ENCODE peak calls at places on chromosomes 4 and X, in eight cellular contexts. One of them, this sample, is unnamed.

GRCh38 chrX:134551365-134552095 is 91.6 kb downstream of the HPRT1 start:
- DNase-seq in mesenchymal stem cell: peak; percentile 66
- DNase-seq in tibial nerve: no peak
- DNase-seq in SJSA1: peak; percentile 52
- DNase-seq in astrocyte: peak; percentile 60
- DNase-seq in psoas muscle: no peak
- DNase-seq in CD8-positive, alpha-beta T cell: no peak
- DNase-seq in heart right ventricle: no peak
- DNase-seq in this sample: no peak

GRCh38 chr4:28388471-28388870 is 1527.8 kb downstream of the STIM2 start:
- DNase-seq in tibial nerve: no peak
- DNase-seq in CD8-positive, alpha-beta T cell: no peak
- DNase-seq in psoas muscle: no peak
- DNase-seq in astrocyte: no peak
- DNase-seq in heart right ventricle: no peak
- DNase-seq in SJSA1: no peak
- DNase-seq in mesenchymal stem cell: no peak
- DNase-seq in this sample: no peak

GRCh38 chrX:45849261-45849660 is 648.6 kb upstream of the DIPK2B start:
- DNase-seq in mesenchymal stem cell: peak; percentile 74
- DNase-seq in CD8-positive, alpha-beta T cell: no peak
- DNase-seq in SJSA1: peak; percentile 54
- DNase-seq in psoas muscle: no peak
- DNase-seq in tibial nerve: no peak
- DNase-seq in astrocyte: peak; percentile 89
- DNase-seq in heart right ventricle: no peak
- DNase-seq in this sample: no peak

GRCh38 chr4:89110541-89110985 is 770 bp upstream of the TIGD2 start:
- DNase-seq in psoas muscle: no peak
- DNase-seq in tibial nerve: no peak
- DNase-seq in CD8-positive, alpha-beta T cell: no peak
- DNase-seq in astrocyte: no peak
- DNase-seq in SJSA1: no peak
- DNase-seq in mesenchymal stem cell: no peak
- DNase-seq in heart right ventricle: no peak
- DNase-seq in this sample: no peak

GRCh38 chr4:157978680-157979361 is 194.0 kb downstream of the GASK1B start:
- DNase-seq in SJSA1: peak; percentile 46
- DNase-seq in tibial nerve: peak; percentile 26
- DNase-seq in CD8-positive, alpha-beta T cell: no peak
- DNase-seq in astrocyte: peak; percentile 46
- DNase-seq in heart right ventricle: peak; percentile 18
- DNase-seq in psoas muscle: peak; percentile 51
- DNase-seq in mesenchymal stem cell: peak; percentile 74
- DNase-seq in this sample: no peak

GRCh38 chr4:52550186-52550585 is 108.9 kb downstream of the USP46 start:
- DNase-seq in SJSA1: no peak
- DNase-seq in CD8-positive, alpha-beta T cell: no peak
- DNase-seq in psoas muscle: no peak
- DNase-seq in heart right ventricle: no peak
- DNase-seq in tibial nerve: no peak
- DNase-seq in mesenchymal stem cell: no peak
- DNase-seq in astrocyte: no peak
- DNase-seq in this sample: no peak

GRCh38 chr4:173274744-173275143 is 59.4 kb downstream of the HMGB2 start:
- DNase-seq in tibial nerve: no peak
- DNase-seq in heart right ventricle: no peak
- DNase-seq in CD8-positive, alpha-beta T cell: no peak
- DNase-seq in psoas muscle: no peak
- DNase-seq in mesenchymal stem cell: no peak
- DNase-seq in SJSA1: no peak
- DNase-seq in astrocyte: no peak
- DNase-seq in this sample: no peak

GRCh38 chr4:23135792-23136645 is 443.3 kb downstream of the GBA3 start:
- DNase-seq in psoas muscle: no peak
- DNase-seq in tibial nerve: no peak
- DNase-seq in mesenchymal stem cell: peak; percentile 50
- DNase-seq in astrocyte: peak; percentile 55
- DNase-seq in SJSA1: peak; percentile 11
- DNase-seq in CD8-positive, alpha-beta T cell: no peak
- DNase-seq in heart right ventricle: no peak
- DNase-seq in this sample: no peak

GRCh38 chrX:103175944-103176753 is 38.8 kb upstream of the BEX4 start:
- DNase-seq in SJSA1: peak; percentile 21
- DNase-seq in psoas muscle: peak; percentile 55
- DNase-seq in heart right ventricle: peak; percentile 26
- DNase-seq in mesenchymal stem cell: peak; percentile 45
- DNase-seq in astrocyte: peak; percentile 8
- DNase-seq in tibial nerve: peak; percentile 56
- DNase-seq in CD8-positive, alpha-beta T cell: peak; percentile 30
- DNase-seq in this sample: peak; percentile 65

GRCh38 chrX:21912220-21912619 is 28.3 kb upstream of the SMS start:
- DNase-seq in CD8-positive, alpha-beta T cell: no peak
- DNase-seq in SJSA1: no peak
- DNase-seq in astrocyte: no peak
- DNase-seq in psoas muscle: no peak
- DNase-seq in mesenchymal stem cell: no peak
- DNase-seq in heart right ventricle: no peak
- DNase-seq in tibial nerve: no peak
- DNase-seq in this sample: no peak

GRCh38 chr4:77586953-77587383 is 18.7 kb upstream of the CXCL13 start:
- DNase-seq in tibial nerve: no peak
- DNase-seq in mesenchymal stem cell: no peak
- DNase-seq in psoas muscle: no peak
- DNase-seq in astrocyte: peak; percentile 24
- DNase-seq in SJSA1: peak; percentile 9
- DNase-seq in heart right ventricle: no peak
- DNase-seq in CD8-positive, alpha-beta T cell: no peak
- DNase-seq in this sample: no peak

GRCh38 chrX:18701621-18702361 is 5.7 kb upstream of the PPEF1 start:
- DNase-seq in mesenchymal stem cell: peak; percentile 32
- DNase-seq in heart right ventricle: peak; percentile 38
- DNase-seq in astrocyte: peak; percentile 18
- DNase-seq in SJSA1: peak; percentile 11
- DNase-seq in tibial nerve: peak; percentile 15
- DNase-seq in CD8-positive, alpha-beta T cell: no peak
- DNase-seq in psoas muscle: no peak
- DNase-seq in this sample: peak; percentile 38

GRCh38 chr4:26821677-26822503 is 38.8 kb upstream of the STIM2 start:
- DNase-seq in mesenchymal stem cell: peak; percentile 16
- DNase-seq in heart right ventricle: no peak
- DNase-seq in tibial nerve: no peak
- DNase-seq in CD8-positive, alpha-beta T cell: no peak
- DNase-seq in SJSA1: no peak
- DNase-seq in astrocyte: no peak
- DNase-seq in psoas muscle: no peak
- DNase-seq in this sample: no peak

GRCh38 chr4:26820346-26820745 is 40.3 kb upstream of the STIM2 start:
- DNase-seq in SJSA1: no peak
- DNase-seq in tibial nerve: no peak
- DNase-seq in psoas muscle: no peak
- DNase-seq in CD8-positive, alpha-beta T cell: no peak
- DNase-seq in astrocyte: no peak
- DNase-seq in mesenchymal stem cell: no peak
- DNase-seq in heart right ventricle: no peak
- DNase-seq in this sample: no peak

GRCh38 chr4:26819478-26819877 is 41.2 kb upstream of the STIM2 start:
- DNase-seq in mesenchymal stem cell: no peak
- DNase-seq in heart right ventricle: no peak
- DNase-seq in SJSA1: no peak
- DNase-seq in astrocyte: no peak
- DNase-seq in tibial nerve: no peak
- DNase-seq in CD8-positive, alpha-beta T cell: no peak
- DNase-seq in psoas muscle: no peak
- DNase-seq in this sample: no peak

GRCh38 chr4:26815686-26816085 is 45.0 kb upstream of the STIM2 start:
- DNase-seq in tibial nerve: no peak
- DNase-seq in mesenchymal stem cell: no peak
- DNase-seq in heart right ventricle: no peak
- DNase-seq in psoas muscle: no peak
- DNase-seq in SJSA1: no peak
- DNase-seq in astrocyte: no peak
- DNase-seq in CD8-positive, alpha-beta T cell: no peak
- DNase-seq in this sample: no peak

DNA sequence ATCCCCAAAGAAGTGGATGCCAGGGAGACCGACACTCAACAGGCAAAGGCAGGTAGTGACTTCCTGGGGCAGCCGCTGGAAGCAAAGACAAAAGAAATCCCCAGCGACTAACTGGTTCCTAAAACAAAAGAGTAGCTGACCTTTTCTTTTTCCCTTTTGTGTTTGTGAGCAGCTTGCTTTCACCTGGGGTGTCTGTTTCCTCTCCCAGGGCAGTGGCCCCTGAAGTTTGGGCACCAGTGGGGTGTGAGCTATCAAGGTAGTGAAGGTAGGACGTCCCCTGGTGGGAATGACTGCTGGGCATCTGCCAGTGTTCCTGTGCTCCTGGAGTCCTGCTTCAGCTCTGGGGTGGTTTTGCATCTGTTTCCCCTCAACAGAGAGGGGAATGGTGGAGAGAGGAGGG is 41.6 kb upstream of the STIM2 start:
- DNase-seq in psoas muscle: no peak
- DNase-seq in mesenchymal stem cell: no peak
- DNase-seq in SJSA1: no peak
- DNase-seq in tibial nerve: no peak
- DNase-seq in CD8-positive, alpha-beta T cell: no peak
- DNase-seq in heart right ventricle: no peak
- DNase-seq in astrocyte: no peak
- DNase-seq in this sample: no peak
- H3K27ac ChIP-seq in psoas muscle: no peak overlapping the region
- H3K27ac ChIP-seq in mesenchymal stem cell: no peak overlapping the region
- H3K27ac ChIP-seq in SJSA1: no peak overlapping the region
- H3K27ac ChIP-seq in tibial nerve: no peak overlapping the region
- H3K27ac ChIP-seq in CD8-positive, alpha-beta T cell: no peak overlapping the region
- H3K27ac ChIP-seq in heart right ventricle: no peak overlapping the region
- H3K27ac ChIP-seq in astrocyte: no peak overlapping the region
- H3K27ac ChIP-seq in this sample: no peak overlapping the region

DNA sequence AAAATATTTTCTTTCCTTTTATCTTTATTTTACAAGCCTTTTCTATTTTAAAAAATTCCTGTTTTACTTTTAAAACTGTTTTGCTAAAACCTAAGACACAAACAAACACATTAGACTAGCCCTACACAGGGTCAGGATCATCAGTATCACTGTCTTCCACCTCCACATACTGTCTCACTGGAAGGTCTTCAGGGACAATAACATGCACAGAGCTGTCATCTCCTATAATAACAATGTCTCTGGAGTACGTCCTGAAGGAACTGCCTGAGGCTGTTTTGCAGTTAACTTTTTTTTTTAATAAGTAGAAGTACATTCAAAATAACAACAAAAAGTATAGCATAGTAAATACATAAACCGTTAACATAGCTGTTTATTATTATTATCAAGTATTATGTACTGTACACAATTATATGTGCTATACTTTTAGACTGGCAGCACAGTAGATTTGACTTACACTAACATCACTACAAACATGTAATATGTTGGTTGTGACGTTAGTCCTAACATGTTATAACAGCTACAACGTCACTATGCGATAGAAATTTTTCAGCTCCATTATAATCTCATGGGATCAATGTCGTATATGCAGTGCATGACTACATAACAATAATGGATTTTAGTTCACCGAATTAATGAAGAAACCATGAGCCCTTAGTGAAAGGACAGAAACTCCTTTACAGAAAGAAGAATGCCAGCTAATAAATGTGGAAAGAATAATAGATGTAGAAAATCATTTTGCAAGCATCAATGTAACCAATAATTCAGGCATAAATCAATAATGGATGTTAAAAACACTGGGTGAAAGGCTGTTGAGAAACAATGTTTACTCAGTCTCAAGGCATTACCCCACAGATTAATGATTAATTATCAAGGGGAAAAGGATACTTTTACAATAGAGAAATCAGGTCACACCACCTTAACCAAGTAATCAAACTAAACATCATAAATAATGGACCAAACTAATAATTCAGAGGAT is 49.2 kb downstream of the FBXW7 start:
- DNase-seq in heart right ventricle: no peak
- DNase-seq in psoas muscle: no peak
- DNase-seq in tibial nerve: no peak
- DNase-seq in astrocyte: no peak
- DNase-seq in mesenchymal stem cell: peak; percentile 30
- DNase-seq in CD8-positive, alpha-beta T cell: no peak
- DNase-seq in SJSA1: peak; percentile 4
- DNase-seq in this sample: no peak
- H3K4me1 ChIP-seq in heart right ventricle: no peaks in the 10 kb centered on the region
- H3K4me1 ChIP-seq in psoas muscle: peaks cover 3% of the 10 kb centered on the region
- H3K4me1 ChIP-seq in tibial nerve: no peaks in the 10 kb centered on the region
- H3K4me1 ChIP-seq in astrocyte: peaks cover 7% of the 10 kb centered on the region
- H3K4me1 ChIP-seq in mesenchymal stem cell: no peaks in the 10 kb centered on the region
- H3K4me1 ChIP-seq in CD8-positive, alpha-beta T cell: peaks cover 13% of the 10 kb centered on the region
- H3K4me1 ChIP-seq in SJSA1: peaks cover 16% of the 10 kb centered on the region
- H3K4me1 ChIP-seq in this sample: peaks cover 4% of the 10 kb centered on the region

DNA sequence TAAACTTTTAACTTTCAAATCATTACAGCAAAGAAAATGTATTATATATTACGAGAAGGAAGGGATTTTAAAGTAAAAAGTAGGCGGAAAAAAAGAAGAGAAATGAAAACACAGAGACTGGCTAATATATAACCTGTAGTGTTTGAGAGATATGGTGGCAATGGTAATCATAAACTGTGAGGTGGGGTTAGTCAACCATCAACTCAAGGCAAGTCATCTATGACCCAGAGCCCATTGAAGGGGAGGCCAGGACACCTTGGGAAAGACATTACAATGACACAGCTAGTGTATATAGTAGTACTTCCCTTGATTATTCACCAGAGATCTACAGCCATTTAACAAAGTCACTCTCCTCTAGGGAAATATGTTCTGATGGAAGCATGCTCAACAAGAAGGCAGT is 423.9 kb upstream of the PITX2 start:
- DNase-seq in psoas muscle: no peak
- DNase-seq in heart right ventricle: no peak
- DNase-seq in astrocyte: no peak
- DNase-seq in SJSA1: no peak
- DNase-seq in mesenchymal stem cell: no peak
- DNase-seq in tibial nerve: no peak
- DNase-seq in CD8-positive, alpha-beta T cell: no peak
- DNase-seq in this sample: no peak
- H3K36me3 ChIP-seq in psoas muscle: no peaks in the 10 kb centered on the region
- H3K36me3 ChIP-seq in heart right ventricle: no peaks in the 10 kb centered on the region
- H3K36me3 ChIP-seq in astrocyte: no peaks in the 10 kb centered on the region
- H3K36me3 ChIP-seq in SJSA1: no peaks in the 10 kb centered on the region
- H3K36me3 ChIP-seq in mesenchymal stem cell: no peaks in the 10 kb centered on the region
- H3K36me3 ChIP-seq in tibial nerve: no peaks in the 10 kb centered on the region
- H3K36me3 ChIP-seq in CD8-positive, alpha-beta T cell: no peaks in the 10 kb centered on the region
- H3K36me3 ChIP-seq in this sample: no peaks in the 10 kb centered on the region

GRCh38 chr4:94538229-94538628 is 86.5 kb downstream of the PDLIM5 start:
- DNase-seq in heart right ventricle: no peak
- DNase-seq in tibial nerve: no peak
- DNase-seq in psoas muscle: no peak
- DNase-seq in astrocyte: no peak
- DNase-seq in CD8-positive, alpha-beta T cell: no peak
- DNase-seq in SJSA1: no peak
- DNase-seq in mesenchymal stem cell: no peak
- DNase-seq in this sample: no peak
- H3K27ac ChIP-seq in heart right ventricle: peak overlapping the region; percentile 53
- H3K27ac ChIP-seq in tibial nerve: no peak overlapping the region
- H3K27ac ChIP-seq in psoas muscle: peak overlapping the region; percentile 84
- H3K27ac ChIP-seq in astrocyte: no peak overlapping the region
- H3K27ac ChIP-seq in CD8-positive, alpha-beta T cell: no peak overlapping the region
- H3K27ac ChIP-seq in SJSA1: no peak overlapping the region
- H3K27ac ChIP-seq in mesenchymal stem cell: no peak overlapping the region
- H3K27ac ChIP-seq in this sample: peak overlapping the region; percentile 46

GRCh38 chrX:39836802-39837420 is 260.8 kb downstream of the BCOR start:
- DNase-seq in psoas muscle: peak; percentile 42
- DNase-seq in tibial nerve: no peak
- DNase-seq in SJSA1: no peak
- DNase-seq in CD8-positive, alpha-beta T cell: no peak
- DNase-seq in heart right ventricle: no peak
- DNase-seq in mesenchymal stem cell: no peak
- DNase-seq in astrocyte: no peak
- DNase-seq in this sample: no peak
- H3K4me1 ChIP-seq in psoas muscle: no peaks in the 10 kb centered on the region
- H3K4me1 ChIP-seq in tibial nerve: no peaks in the 10 kb centered on the region
- H3K4me1 ChIP-seq in SJSA1: no peaks in the 10 kb centered on the region
- H3K4me1 ChIP-seq in CD8-positive, alpha-beta T cell: no peaks in the 10 kb centered on the region
- H3K4me1 ChIP-seq in heart right ventricle: no peaks in the 10 kb centered on the region
- H3K4me1 ChIP-seq in mesenchymal stem cell: no peaks in the 10 kb centered on the region
- H3K4me1 ChIP-seq in astrocyte: no peaks in the 10 kb centered on the region
- H3K4me1 ChIP-seq in this sample: no peaks in the 10 kb centered on the region

This sample was measured in tibial artery.